ENCODE peak calls at places on chromosomes 16 and 17, in nine cellular contexts. G is IMR-90, F is NB4, A is prostate gland, Y is cardiac fibroblast, X is fibroblast of the aortic adventitia, P is A549, Q is Panc1, L is right atrium auricular region. H is an unnamed sample.

GRCh38 chr17:60573139-60573975 is 26.6 kb upstream of the PPM1D start:
- DNase-seq in G (peak), F (no peak), A (no peak), Y (peak), X (peak), P (no peak), Q (no peak), L (no peak), H (peak)

GRCh38 chr17:16002708-16003265 is 3.2 kb downstream of the TTC19 start:
- DNase-seq in G (no peak), F (no peak), A (no peak), Y (no peak), X (no peak), P (no peak), Q (no peak), L (no peak), H (no peak)

GRCh38 chr16:58464047-58464915 is 35.7 kb upstream of the NDRG4 start:
- DNase-seq in G (no peak), F (no peak), A (no peak), Y (no peak), X (no peak), P (no peak), Q (no peak), L (no peak), H (no peak)

GRCh38 chr17:83185023-83186002 is 105.9 kb downstream of the METRNL start:
- DNase-seq in G (no peak), F (no peak), A (no peak), Y (no peak), X (no peak), P (no peak), Q (no peak), L (peak), H (no peak)

GRCh38 chr17:27494192-27495091 is 38.2 kb downstream of the KSR1 start:
- DNase-seq in G (peak), F (no peak), A (peak), Y (peak), X (peak), P (peak), Q (no peak), L (peak), H (no peak)

GRCh38 chr17:62188713-62189112 is 123.6 kb upstream of the MED13 start:
- DNase-seq in G (peak), F (no peak), A (no peak), Y (no peak), X (peak), P (peak), Q (no peak), L (no peak), H (no peak)

GRCh38 chr17:35778641-35779196 is 16.7 kb downstream of the MMP28 start:
- DNase-seq in G (no peak), F (no peak), A (no peak), Y (no peak), X (no peak), P (no peak), Q (no peak), L (no peak), H (no peak)

GRCh38 chr17:36496018-36496789 is 9.7 kb downstream of the ZNHIT3 start:
- DNase-seq in G (peak), F (no peak), A (no peak), Y (no peak), X (no peak), P (no peak), Q (no peak), L (no peak), H (no peak)

GRCh38 chr16:65196696-65197095 is 74.8 kb upstream of the CDH11 start:
- DNase-seq in G (no peak), F (no peak), A (no peak), Y (no peak), X (peak), P (no peak), Q (no peak), L (no peak), H (no peak)

GRCh38 chr17:16443390-16444257 is 28.3 kb downstream of the TRPV2 start:
- DNase-seq in G (no peak), F (peak), A (no peak), Y (no peak), X (no peak), P (no peak), Q (no peak), L (no peak), H (no peak)

GRCh38 chr16:24013733-24014645 is 178.2 kb downstream of the PRKCB start:
- DNase-seq in G (no peak), F (peak), A (no peak), Y (no peak), X (no peak), P (no peak), Q (no peak), L (no peak), H (no peak)

GRCh38 chr17:48678141-48678971 is 44.0 kb downstream of the PRAC1 start:
- DNase-seq in G (peak), F (peak), A (peak), Y (peak), X (peak), P (peak), Q (no peak), L (peak), H (no peak)

GRCh38 chr17:82492647-82493516 is 26.6 kb upstream of the FOXK2 start:
- DNase-seq in G (peak), F (no peak), A (no peak), Y (peak), X (peak), P (peak), Q (no peak), L (no peak), H (no peak)

GRCh38 chr17:41583137-41584127 is 3.3 kb downstream of the KRT14 start:
- DNase-seq in G (no peak), F (no peak), A (no peak), Y (no peak), X (no peak), P (no peak), Q (no peak), L (no peak), H (no peak)

GRCh38 chr16:89120921-89121351 is 27.3 kb downstream of the ACSF3 start:
- DNase-seq in G (no peak), F (no peak), A (no peak), Y (no peak), X (no peak), P (no peak), Q (no peak), L (no peak), H (no peak)

GRCh38 chr16:22353188-22353919 is 21.1 kb downstream of the CDR2 start:
- DNase-seq in G (peak), F (peak), A (no peak), Y (peak), X (peak), P (no peak), Q (no peak), L (no peak), H (peak)

GRCh38 chr16:82160226-82160625 is 9.8 kb downstream of the MPHOSPH6 start:
- DNase-seq in G (no peak), F (no peak), A (no peak), Y (no peak), X (no peak), P (no peak), Q (no peak), L (no peak), H (no peak)

GRCh38 chr16:86232496-86232895 is 277.8 kb upstream of the FOXF1 start:
- DNase-seq in G (no peak), F (no peak), A (no peak), Y (no peak), X (no peak), P (no peak), Q (no peak), L (no peak), H (no peak)

GRCh38 chr16:12157510-12158093 is 181.1 kb downstream of the SNX29 start:
- DNase-seq in G (peak), F (no peak), A (no peak), Y (peak), X (peak), P (no peak), Q (no peak), L (no peak), H (peak)

GRCh38 chr16:57871457-57871856 is 69.2 kb upstream of the KIFC3 start:
- DNase-seq in G (peak), F (no peak), A (no peak), Y (peak), X (peak), P (peak), Q (no peak), L (no peak), H (no peak)

GRCh38 chr16:89936981-89937380 is 11.6 kb upstream of the DEF8 start:
- DNase-seq in G (no peak), F (no peak), A (no peak), Y (no peak), X (no peak), P (no peak), Q (no peak), L (no peak), H (no peak)

GRCh38 chr17:68145088-68145487 is 102.8 kb upstream of the AMZ2 start:
- DNase-seq in G (no peak), F (no peak), A (no peak), Y (no peak), X (no peak), P (no peak), Q (no peak), L (no peak), H (no peak)

GRCh38 chr17:68152161-68152571 is 95.7 kb upstream of the AMZ2 start:
- DNase-seq in G (no peak), F (no peak), A (no peak), Y (no peak), X (no peak), P (no peak), Q (no peak), L (no peak), H (no peak)

GRCh38 chr17:68143425-68143824 is 104.4 kb upstream of the AMZ2 start:
- DNase-seq in G (no peak), F (no peak), A (no peak), Y (no peak), X (no peak), P (no peak), Q (no peak), L (no peak), H (no peak)

GRCh38 chr17:68148936-68149335 is 98.9 kb upstream of the AMZ2 start:
- DNase-seq in G (no peak), F (no peak), A (no peak), Y (no peak), X (no peak), P (no peak), Q (no peak), L (no peak), H (no peak)
- TF ChIP-seq CTCF in G (no peak), F (no peak), A (no peak), Y (no peak), X (no peak), P (no peak), Q (no peak), L (no peak), H (no peak)

GRCh38 chr16:30395155-30395991 is at the start of gene ZNF48:
- DNase-seq in G (peak), F (peak), A (peak), Y (peak), X (peak), P (peak), Q (no peak), L (peak), H (peak)

GRCh38 chr16:30397056-30397455 is 1.8 kb downstream of the ZNF48 start:
- DNase-seq in G (no peak), F (no peak), A (no peak), Y (no peak), X (no peak), P (no peak), Q (no peak), L (no peak), H (no peak)

GRCh38 chr16:30394603-30395154 is 541 bp upstream of the ZNF48 start:
- DNase-seq in G (peak), F (no peak), A (no peak), Y (peak), X (peak), P (no peak), Q (no peak), L (peak), H (no peak)

GRCh38 chr16:30397776-30398659 is 2.8 kb downstream of the ZNF48 start:
- DNase-seq in G (no peak), F (no peak), A (no peak), Y (no peak), X (no peak), P (no peak), Q (no peak), L (no peak), H (no peak)

DNA sequence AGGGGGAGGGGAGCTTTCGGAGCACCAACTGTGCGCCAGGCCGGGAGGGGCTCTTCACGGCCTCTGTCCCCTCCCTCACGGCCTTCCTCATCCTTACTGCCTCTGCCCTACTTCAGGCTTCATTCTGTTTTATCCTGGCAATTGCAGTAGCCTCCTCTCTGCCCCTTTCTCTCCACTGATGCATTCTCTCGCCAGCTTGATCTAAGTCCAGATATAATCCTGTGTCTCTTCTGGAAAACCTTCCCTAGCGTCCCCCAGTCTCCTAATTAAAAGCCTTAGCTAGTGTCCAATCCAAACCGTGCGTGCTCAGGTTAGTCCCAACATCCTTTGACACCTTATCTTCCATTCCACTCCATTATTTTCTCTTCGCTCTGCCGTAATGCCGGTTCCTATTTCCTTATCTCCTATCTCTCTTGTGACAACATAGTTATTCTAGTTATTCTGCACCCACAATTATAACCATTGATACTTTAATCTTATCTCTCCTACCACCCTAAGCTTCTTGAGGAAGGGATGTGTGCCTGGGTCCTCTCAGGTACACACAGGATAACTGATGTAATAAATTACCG is 856 bp downstream of the ZNF48 start:
- DNase-seq in G (no peak), F (peak), A (no peak), Y (peak), X (no peak), P (no peak), Q (no peak), L (no peak), H (no peak)
- H3K4me3 ChIP-seq in G (peak), F (peak), A (peak), Y (peak), X (peak), P (peak), Q (peak), L (peak), H (peak)

DNA sequence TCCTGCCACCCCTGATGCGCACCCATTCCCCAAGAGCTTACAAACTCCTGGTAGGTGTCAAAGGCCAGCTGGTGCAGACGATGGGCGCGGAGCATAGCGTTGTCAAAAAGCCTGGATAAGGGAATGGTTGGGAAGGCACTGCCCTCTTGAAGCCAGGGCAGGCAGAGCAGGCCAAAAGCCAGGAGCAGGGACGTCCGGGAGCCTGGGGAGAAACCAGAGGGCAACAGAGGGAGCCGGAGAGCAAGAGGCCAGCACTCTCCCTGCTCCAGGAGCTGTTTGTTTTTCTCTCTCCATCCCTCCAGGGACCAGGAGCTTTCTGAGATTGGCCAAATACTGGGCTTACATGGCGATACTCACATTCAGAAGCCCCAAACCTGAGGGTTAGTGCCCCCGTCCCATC is 334 bp downstream of the GH1 start:
- DNase-seq in G (no peak), F (no peak), A (no peak), Y (peak), X (no peak), P (no peak), Q (no peak), L (no peak), H (no peak)
- TF ChIP-seq CTCF in G (no peak), F (no peak), A (no peak), Y (peak), X (no peak), P (no peak), Q (no peak), L (no peak), H (peak)

GRCh38 chr16:53501216-53501859 is 1.7 kb downstream of the AKTIP start:
- DNase-seq in G (no peak), F (no peak), A (no peak), Y (peak), X (peak), P (no peak), Q (no peak), L (no peak), H (no peak)
- H3K4me3 ChIP-seq in G (no peak), F (peak), A (no peak), Y (no peak), X (peak), P (peak), Q (peak), L (peak), H (peak)

DNA sequence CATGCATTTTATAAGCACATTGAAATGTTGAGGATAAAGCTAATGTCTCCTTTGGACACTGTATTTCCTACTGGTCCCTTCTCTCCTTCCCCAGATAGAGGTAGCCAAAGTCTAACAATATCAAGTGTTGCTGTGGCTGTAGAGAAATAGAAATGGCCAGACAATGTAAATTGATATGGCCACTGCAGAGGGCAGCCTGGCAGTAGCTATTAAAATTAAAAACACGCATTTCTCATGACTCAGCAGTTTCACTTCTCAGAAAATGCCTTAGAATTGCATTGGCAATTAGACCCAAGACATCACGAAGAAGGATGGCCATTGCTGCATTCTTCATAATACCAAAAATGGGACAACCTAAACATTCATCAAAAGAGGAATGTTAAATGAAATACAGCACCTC is 46.8 kb upstream of the MRTFB start:
- DNase-seq in G (no peak), F (peak), A (no peak), Y (peak), X (peak), P (no peak), Q (no peak), L (no peak), H (no peak)
- TF ChIP-seq CTCF in G (no peak), F (no peak), A (no peak), Y (no peak), X (no peak), P (no peak), Q (no peak), L (no peak), H (no peak)

GRCh38 chr16:83769397-83770008 is 38.3 kb upstream of the HSBP1 start:
- DNase-seq in G (no peak), F (peak), A (no peak), Y (no peak), X (no peak), P (no peak), Q (no peak), L (no peak), H (no peak)
- H3K4me3 ChIP-seq in G (no peak), F (no peak), A (no peak), Y (no peak), X (no peak), P (no peak), Q (no peak), L (no peak), H (no peak)

GRCh38 chr16:72469932-72470331 is 298.0 kb upstream of the PMFBP1 start:
- DNase-seq in G (no peak), F (no peak), A (no peak), Y (no peak), X (no peak), P (no peak), Q (no peak), L (no peak), H (no peak)

GRCh38 chr16:72464052-72464451 is 292.1 kb upstream of the PMFBP1 start:
- DNase-seq in G (no peak), F (no peak), A (no peak), Y (no peak), X (no peak), P (no peak), Q (no peak), L (no peak), H (no peak)

GRCh38 chr16:72464597-72465368 is 292.8 kb upstream of the PMFBP1 start:
- DNase-seq in G (no peak), F (peak), A (no peak), Y (no peak), X (no peak), P (no peak), Q (no peak), L (no peak), H (no peak)

GRCh38 chr16:72468582-72468981 is 296.6 kb upstream of the PMFBP1 start:
- DNase-seq in G (peak), F (no peak), A (no peak), Y (peak), X (peak), P (no peak), Q (no peak), L (no peak), H (no peak)

DNA sequence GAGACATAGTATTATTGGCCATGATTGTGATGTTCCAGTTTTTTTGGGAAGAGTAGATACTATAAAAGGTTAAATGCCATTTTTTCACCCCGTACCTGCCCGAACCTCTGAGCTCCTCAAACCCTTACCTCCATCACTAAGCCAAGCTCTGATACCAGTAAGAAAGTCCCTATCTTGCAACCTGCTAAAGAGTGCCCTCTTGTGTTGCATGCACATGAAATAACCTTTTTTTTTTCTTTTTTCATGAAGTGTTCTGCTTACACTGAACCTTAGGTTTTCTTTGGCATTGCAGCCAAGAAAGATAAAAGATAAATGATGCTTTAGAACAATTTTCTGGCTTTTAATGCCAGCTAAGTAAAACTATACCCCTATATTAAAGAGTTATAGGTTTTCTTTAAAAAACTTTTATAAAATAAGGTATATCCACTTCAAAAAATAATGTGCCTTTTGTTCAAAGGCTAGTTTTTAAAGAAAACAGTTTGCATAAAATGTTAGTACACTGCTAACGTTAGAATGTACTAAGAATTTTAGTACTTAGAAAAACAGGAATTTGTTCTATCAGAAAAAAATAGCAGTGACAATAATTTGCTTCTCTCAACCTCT is 295.3 kb upstream of the PMFBP1 start:
- DNase-seq in G (peak), F (peak), A (no peak), Y (peak), X (peak), P (peak), Q (peak), L (no peak), H (peak)
- TF ChIP-seq CTCF in G (peak), F (peak), A (peak), Y (peak), X (peak), P (peak), Q (peak), L (no peak), H (peak)

DNA sequence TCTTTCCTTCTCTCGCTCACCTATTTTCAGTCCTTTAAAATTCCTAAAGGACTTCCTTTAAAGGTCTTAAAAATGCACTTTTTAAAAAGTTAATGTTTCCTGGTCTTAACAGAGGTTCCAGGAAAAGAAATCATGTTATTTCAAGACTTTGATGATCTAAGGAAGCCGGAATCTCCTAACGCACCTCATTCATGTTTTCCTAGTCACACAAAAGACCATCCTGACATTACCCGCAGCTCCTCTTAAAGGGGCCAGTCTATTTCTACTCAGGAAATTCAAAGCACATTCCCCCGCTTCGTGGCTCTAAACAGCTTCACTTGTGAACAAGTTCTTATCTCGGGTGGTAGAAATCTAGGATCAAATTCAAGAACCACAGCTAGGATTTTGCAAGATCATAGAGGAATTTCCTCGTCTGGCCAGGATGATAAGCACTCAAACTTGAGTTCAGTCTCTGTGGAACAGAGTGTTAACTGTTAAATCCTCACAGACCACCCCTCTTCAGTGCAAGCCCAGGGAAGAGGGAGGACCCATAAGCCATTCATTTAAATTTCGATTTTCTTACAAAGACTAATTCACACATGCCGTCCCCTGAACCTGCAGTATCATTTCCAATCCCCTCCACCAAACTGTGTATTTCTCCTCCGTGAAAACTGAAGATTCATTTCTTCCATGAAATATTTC is 137.1 kb upstream of the AXIN2 start:
- DNase-seq in G (peak), F (no peak), A (no peak), Y (peak), X (peak), P (no peak), Q (no peak), L (no peak), H (no peak)
- H3K4me3 ChIP-seq in G (no peak), F (no peak), A (no peak), Y (no peak), X (no peak), P (no peak), Q (no peak), L (no peak), H (peak)

GRCh38 chr17:57399690-57400089 is 143.4 kb downstream of the MSI2 start:
- DNase-seq in G (no peak), F (no peak), A (no peak), Y (no peak), X (no peak), P (no peak), Q (no peak), L (no peak), H (no peak)
- TF ChIP-seq CTCF in G (no peak), F (no peak), A (no peak), Y (no peak), X (no peak), P (no peak), Q (no peak), L (no peak), H (no peak)

H was measured in AG04449.